ENCODE peak calls at places on chromosome 5, in seven cellular contexts. W, Z, C, F, D, L and O are unnamed samples.

GRCh38 chr5:125874717-125875116 is 548.5 kb upstream of the GRAMD2B start:
- DNase-seq in W (no peak), Z (no peak), C (no peak), F (no peak), D (no peak), L (no peak), O (no peak)

GRCh38 chr5:167716376-167716775 is 575.1 kb upstream of the WWC1 start:
- DNase-seq in W (no peak), Z (no peak), C (no peak), F (no peak), D (no peak), L (peak; percentile 96), O (no peak)

GRCh38 chr5:173823721-173824567 is 64.2 kb upstream of the CPEB4 start:
- DNase-seq in W (no peak), Z (no peak), C (no peak), F (no peak), D (no peak), L (peak; percentile 92), O (no peak)

GRCh38 chr5:179867079-179867465 is 8.5 kb upstream of the MRNIP start:
- DNase-seq in W (no peak), Z (no peak), C (no peak), F (no peak), D (no peak), L (no peak), O (no peak)

GRCh38 chr5:45205403-45205961 is 396.7 kb downstream of the MRPS30 start:
- DNase-seq in W (no peak), Z (no peak), C (no peak), F (no peak), D (no peak), L (no peak), O (no peak)

GRCh38 chr5:180795771-180796313 is 6.8 kb downstream of the MGAT1 start:
- DNase-seq in W (no peak), Z (no peak), C (no peak), F (no peak), D (no peak), L (no peak), O (no peak)

GRCh38 chr5:129852747-129853352 is 51.4 kb upstream of the CHSY3 start:
- DNase-seq in W (peak; percentile 50), Z (peak; percentile 68), C (peak; percentile 44), F (peak; percentile 77), D (no peak), L (peak; percentile 59), O (peak; percentile 77)

GRCh38 chr5:9546973-9547947 is 1.4 kb upstream of the SEMA5A start:
- DNase-seq in W (no peak), Z (no peak), C (no peak), F (no peak), D (no peak), L (peak; percentile 91), O (no peak)

GRCh38 chr5:96090205-96090604 is 128.6 kb upstream of the ELL2 start:
- DNase-seq in W (no peak), Z (no peak), C (no peak), F (no peak), D (no peak), L (no peak), O (no peak)

GRCh38 chr5:6737043-6737941 is 24.1 kb downstream of the TENT4A start:
- DNase-seq in W (no peak), Z (no peak), C (no peak), F (no peak), D (no peak), L (no peak), O (peak; percentile 28)

GRCh38 chr5:74579215-74579614 is 61.3 kb downstream of the ENC1 start:
- DNase-seq in W (peak; percentile 27), Z (no peak), C (peak; percentile 20), F (peak; percentile 74), D (no peak), L (no peak), O (peak; percentile 81)

GRCh38 chr5:180140627-180141006 is 68.4 kb downstream of the RASGEF1C start:
- DNase-seq in W (no peak), Z (no peak), C (no peak), F (peak; percentile 2), D (no peak), L (no peak), O (no peak)

GRCh38 chr5:13921573-13921972 is 22.9 kb downstream of the DNAH5 start:
- DNase-seq in W (no peak), Z (no peak), C (no peak), F (no peak), D (no peak), L (peak; percentile 68), O (no peak)

GRCh38 chr5:139416651-139417050 is 12.8 kb upstream of the SPATA24 start:
- DNase-seq in W (no peak), Z (no peak), C (no peak), F (no peak), D (no peak), L (no peak), O (no peak)

GRCh38 chr5:112742424-112742823 is 4.7 kb downstream of the APC start:
- DNase-seq in W (no peak), Z (peak; percentile 36), C (no peak), F (no peak), D (no peak), L (no peak), O (no peak)

GRCh38 chr5:68554566-68555279 is 339.2 kb downstream of the PIK3R1 start:
- DNase-seq in W (no peak), Z (no peak), C (no peak), F (no peak), D (no peak), L (peak; percentile 89), O (no peak)

GRCh38 chr5:33257807-33258491 is 182.8 kb upstream of the TARS1 start:
- DNase-seq in W (no peak), Z (no peak), C (no peak), F (no peak), D (no peak), L (peak; percentile 87), O (no peak)

GRCh38 chr5:158484246-158484645 is 615.5 kb downstream of the EBF1 start:
- DNase-seq in W (no peak), Z (no peak), C (no peak), F (no peak), D (no peak), L (peak; percentile 84), O (no peak)

GRCh38 chr5:66860199-66860975 is 264.2 kb downstream of the MAST4 start:
- DNase-seq in W (no peak), Z (no peak), C (no peak), F (no peak), D (no peak), L (peak; percentile 3), O (no peak)

GRCh38 chr5:83744851-83745250 is 24.2 kb upstream of the HAPLN1 start:
- DNase-seq in W (no peak), Z (no peak), C (no peak), F (no peak), D (no peak), L (peak; percentile 57), O (no peak)

GRCh38 chr5:64207978-64208377 is 42.3 kb downstream of the RNF180 start:
- DNase-seq in W (no peak), Z (no peak), C (no peak), F (no peak), D (no peak), L (peak; percentile 12), O (no peak)

GRCh38 chr5:6674886-6675285 is 38.3 kb upstream of the TENT4A start:
- DNase-seq in W (no peak), Z (no peak), C (no peak), F (no peak), D (no peak), L (no peak), O (no peak)

GRCh38 chr5:137453476-137454080 is 45.5 kb downstream of the SPOCK1 start:
- DNase-seq in W (no peak), Z (no peak), C (no peak), F (peak; percentile 32), D (no peak), L (peak; percentile 53), O (no peak)

GRCh38 chr5:138111937-138112336 is 27.3 kb downstream of the NME5 start:
- DNase-seq in W (no peak), Z (no peak), C (no peak), F (no peak), D (no peak), L (peak; percentile 22), O (no peak)

GRCh38 chr5:9431496-9432258 is 114.2 kb downstream of the SEMA5A start:
- DNase-seq in W (no peak), Z (no peak), C (no peak), F (no peak), D (no peak), L (no peak), O (no peak)